ENCODE peak calls at places on chromosomes 5 and 9, in nine cellular contexts. One of them, this sample, is unnamed.

GRCh38 chr5:119078870-119079269 is 8.0 kb downstream of the DMXL1 start:
- DNase-seq in BJ: no peak
- DNase-seq in choroid plexus epithelial cell: peak; percentile 48
- DNase-seq in HFFc6: no peak
- DNase-seq in mammary epithelial cell: peak; percentile 59
- DNase-seq in GM12865: no peak
- DNase-seq in WTC11: no peak
- DNase-seq in H9: no peak
- DNase-seq in heart right ventricle: no peak
- DNase-seq in this sample: no peak

GRCh38 chr5:118919016-118919415 is 69.3 kb downstream of the DTWD2 start:
- DNase-seq in BJ: peak; percentile 0
- DNase-seq in choroid plexus epithelial cell: peak; percentile 31
- DNase-seq in HFFc6: no peak
- DNase-seq in mammary epithelial cell: no peak
- DNase-seq in GM12865: no peak
- DNase-seq in WTC11: no peak
- DNase-seq in H9: no peak
- DNase-seq in heart right ventricle: no peak
- DNase-seq in this sample: no peak

GRCh38 chr9:104808030-104808614 is 44.2 kb downstream of the NIPSNAP3B start:
- DNase-seq in BJ: no peak
- DNase-seq in choroid plexus epithelial cell: peak; percentile 77
- DNase-seq in HFFc6: peak; percentile 37
- DNase-seq in mammary epithelial cell: peak; percentile 19
- DNase-seq in GM12865: no peak
- DNase-seq in WTC11: peak; percentile 57
- DNase-seq in H9: peak; percentile 38
- DNase-seq in heart right ventricle: no peak
- DNase-seq in this sample: no peak

GRCh38 chr5:69331528-69332445 is 814 bp downstream of the CCDC125 start:
- DNase-seq in BJ: no peak
- DNase-seq in choroid plexus epithelial cell: no peak
- DNase-seq in HFFc6: no peak
- DNase-seq in mammary epithelial cell: no peak
- DNase-seq in GM12865: peak; percentile 24
- DNase-seq in WTC11: no peak
- DNase-seq in H9: no peak
- DNase-seq in heart right ventricle: no peak
- DNase-seq in this sample: no peak

GRCh38 chr9:113350338-113350672 is 964 bp downstream of the BSPRY start:
- DNase-seq in BJ: no peak
- DNase-seq in choroid plexus epithelial cell: no peak
- DNase-seq in HFFc6: no peak
- DNase-seq in mammary epithelial cell: no peak
- DNase-seq in GM12865: no peak
- DNase-seq in WTC11: no peak
- DNase-seq in H9: no peak
- DNase-seq in heart right ventricle: no peak
- DNase-seq in this sample: no peak

GRCh38 chr5:98474802-98475201 is 298.7 kb upstream of the RGMB start:
- DNase-seq in BJ: no peak
- DNase-seq in choroid plexus epithelial cell: peak; percentile 19
- DNase-seq in HFFc6: no peak
- DNase-seq in mammary epithelial cell: no peak
- DNase-seq in GM12865: no peak
- DNase-seq in WTC11: no peak
- DNase-seq in H9: no peak
- DNase-seq in heart right ventricle: no peak
- DNase-seq in this sample: no peak

GRCh38 chr5:14305045-14305444 is 161.9 kb downstream of the TRIO start:
- DNase-seq in BJ: peak; percentile 11
- DNase-seq in choroid plexus epithelial cell: peak; percentile 87
- DNase-seq in HFFc6: peak; percentile 76
- DNase-seq in mammary epithelial cell: peak; percentile 80
- DNase-seq in GM12865: no peak
- DNase-seq in WTC11: no peak
- DNase-seq in H9: no peak
- DNase-seq in heart right ventricle: no peak
- DNase-seq in this sample: no peak

GRCh38 chr9:21555911-21556310 is 73.8 kb upstream of the IFNE start:
- DNase-seq in BJ: no peak
- DNase-seq in choroid plexus epithelial cell: no peak
- DNase-seq in HFFc6: no peak
- DNase-seq in mammary epithelial cell: peak; percentile 55
- DNase-seq in GM12865: no peak
- DNase-seq in WTC11: no peak
- DNase-seq in H9: no peak
- DNase-seq in heart right ventricle: no peak
- DNase-seq in this sample: no peak

GRCh38 chr5:171521679-171522078 is 102.2 kb downstream of the FGF18 start:
- DNase-seq in BJ: no peak
- DNase-seq in choroid plexus epithelial cell: no peak
- DNase-seq in HFFc6: no peak
- DNase-seq in mammary epithelial cell: no peak
- DNase-seq in GM12865: no peak
- DNase-seq in WTC11: no peak
- DNase-seq in H9: no peak
- DNase-seq in heart right ventricle: no peak
- DNase-seq in this sample: no peak

GRCh38 chr9:107667700-107668099 is 178.1 kb upstream of the KLF4 start:
- DNase-seq in BJ: no peak
- DNase-seq in choroid plexus epithelial cell: no peak
- DNase-seq in HFFc6: no peak
- DNase-seq in mammary epithelial cell: no peak
- DNase-seq in GM12865: no peak
- DNase-seq in WTC11: no peak
- DNase-seq in H9: no peak
- DNase-seq in heart right ventricle: peak; percentile 29
- DNase-seq in this sample: no peak

DNA sequence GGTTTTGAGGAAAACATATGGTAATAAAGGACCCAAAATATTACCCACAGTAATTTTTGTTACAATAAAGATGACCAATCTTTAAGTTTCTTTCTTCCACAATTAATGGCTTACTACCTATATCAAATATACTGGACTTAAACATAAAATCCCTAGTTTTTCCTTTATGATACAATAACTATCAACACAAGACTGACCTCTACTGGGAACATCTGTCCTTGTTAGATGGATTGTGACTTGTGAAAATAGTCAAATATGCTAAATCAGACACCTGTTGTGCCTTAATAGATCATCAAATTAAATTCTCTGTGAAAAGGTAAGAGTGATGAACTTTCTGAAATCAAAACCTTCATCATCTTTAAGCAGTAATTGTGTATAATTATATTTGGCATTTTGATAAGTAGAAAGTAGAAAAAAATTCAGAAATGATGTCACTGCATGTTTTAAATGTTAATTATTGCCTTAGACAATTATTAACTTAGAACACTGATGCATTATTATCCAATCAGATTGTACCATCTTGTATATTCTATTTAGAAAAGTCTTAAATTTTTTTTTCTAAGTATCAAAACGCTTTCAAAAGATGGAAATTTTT is 113.6 kb downstream of the DEPDC1B start:
- DNase-seq in BJ: no peak
- DNase-seq in choroid plexus epithelial cell: peak; percentile 81
- DNase-seq in HFFc6: no peak
- DNase-seq in mammary epithelial cell: no peak
- DNase-seq in GM12865: peak; percentile 44
- DNase-seq in WTC11: no peak
- DNase-seq in H9: no peak
- DNase-seq in heart right ventricle: no peak
- DNase-seq in this sample: no peak
- TF ChIP-seq CTCF in BJ: peak; percentile 12
- TF ChIP-seq CTCF in choroid plexus epithelial cell: peak; percentile 67
- TF ChIP-seq CTCF in HFFc6: peak; percentile 55
- TF ChIP-seq CTCF in mammary epithelial cell: peak; percentile 14
- TF ChIP-seq CTCF in GM12865: peak; percentile 35
- TF ChIP-seq CTCF in WTC11: no peak
- TF ChIP-seq CTCF in H9: peak; percentile 52
- TF ChIP-seq CTCF in heart right ventricle: peak; percentile 48
- TF ChIP-seq CTCF in this sample: peak; percentile 21

GRCh38 chr5:95809414-95809960 is 13.0 kb downstream of the GLRX start:
- DNase-seq in BJ: no peak
- DNase-seq in choroid plexus epithelial cell: peak; percentile 48
- DNase-seq in HFFc6: no peak
- DNase-seq in mammary epithelial cell: no peak
- DNase-seq in GM12865: no peak
- DNase-seq in WTC11: no peak
- DNase-seq in H9: no peak
- DNase-seq in heart right ventricle: peak; percentile 34
- DNase-seq in this sample: no peak
- TF ChIP-seq CTCF in BJ: no peak
- TF ChIP-seq CTCF in choroid plexus epithelial cell: no peak
- TF ChIP-seq CTCF in HFFc6: no peak
- TF ChIP-seq CTCF in mammary epithelial cell: no peak
- TF ChIP-seq CTCF in GM12865: no peak
- TF ChIP-seq CTCF in WTC11: no peak
- TF ChIP-seq CTCF in H9: no peak
- TF ChIP-seq CTCF in heart right ventricle: no peak
- TF ChIP-seq CTCF in this sample: no peak

GRCh38 chr5:138725885-138726457 is 27.3 kb upstream of the CTNNA1 start:
- DNase-seq in BJ: no peak
- DNase-seq in choroid plexus epithelial cell: no peak
- DNase-seq in HFFc6: peak; percentile 17
- DNase-seq in mammary epithelial cell: no peak
- DNase-seq in GM12865: no peak
- DNase-seq in WTC11: no peak
- DNase-seq in H9: no peak
- DNase-seq in heart right ventricle: peak; percentile 22
- DNase-seq in this sample: no peak
- TF ChIP-seq CTCF in BJ: peak; percentile 31
- TF ChIP-seq CTCF in choroid plexus epithelial cell: no peak
- TF ChIP-seq CTCF in HFFc6: no peak
- TF ChIP-seq CTCF in mammary epithelial cell: no peak
- TF ChIP-seq CTCF in GM12865: no peak
- TF ChIP-seq CTCF in WTC11: no peak
- TF ChIP-seq CTCF in H9: no peak
- TF ChIP-seq CTCF in heart right ventricle: no peak
- TF ChIP-seq CTCF in this sample: no peak

GRCh38 chr5:172715931-172716682 is 54.9 kb downstream of the DUSP1 start:
- DNase-seq in BJ: no peak
- DNase-seq in choroid plexus epithelial cell: no peak
- DNase-seq in HFFc6: no peak
- DNase-seq in mammary epithelial cell: no peak
- DNase-seq in GM12865: no peak
- DNase-seq in WTC11: no peak
- DNase-seq in H9: peak; percentile 68
- DNase-seq in heart right ventricle: no peak
- DNase-seq in this sample: no peak
- TF ChIP-seq CTCF in BJ: no peak
- TF ChIP-seq CTCF in choroid plexus epithelial cell: no peak
- TF ChIP-seq CTCF in HFFc6: no peak
- TF ChIP-seq CTCF in mammary epithelial cell: no peak
- TF ChIP-seq CTCF in GM12865: no peak
- TF ChIP-seq CTCF in WTC11: no peak
- TF ChIP-seq CTCF in H9: no peak
- TF ChIP-seq CTCF in heart right ventricle: no peak
- TF ChIP-seq CTCF in this sample: no peak

GRCh38 chr5:133259199-133259997 is 207.6 kb downstream of the HSPA4 start:
- DNase-seq in BJ: no peak
- DNase-seq in choroid plexus epithelial cell: no peak
- DNase-seq in HFFc6: no peak
- DNase-seq in mammary epithelial cell: no peak
- DNase-seq in GM12865: no peak
- DNase-seq in WTC11: no peak
- DNase-seq in H9: no peak
- DNase-seq in heart right ventricle: no peak
- DNase-seq in this sample: no peak

GRCh38 chr5:133256276-133256675 is 204.5 kb downstream of the HSPA4 start:
- DNase-seq in BJ: no peak
- DNase-seq in choroid plexus epithelial cell: no peak
- DNase-seq in HFFc6: no peak
- DNase-seq in mammary epithelial cell: no peak
- DNase-seq in GM12865: no peak
- DNase-seq in WTC11: no peak
- DNase-seq in H9: no peak
- DNase-seq in heart right ventricle: no peak
- DNase-seq in this sample: no peak

GRCh38 chr5:133261993-133262392 is 210.2 kb downstream of the HSPA4 start:
- DNase-seq in BJ: no peak
- DNase-seq in choroid plexus epithelial cell: no peak
- DNase-seq in HFFc6: no peak
- DNase-seq in mammary epithelial cell: no peak
- DNase-seq in GM12865: no peak
- DNase-seq in WTC11: no peak
- DNase-seq in H9: no peak
- DNase-seq in heart right ventricle: no peak
- DNase-seq in this sample: no peak

GRCh38 chr5:133257977-133258376 is 206.2 kb downstream of the HSPA4 start:
- DNase-seq in BJ: no peak
- DNase-seq in choroid plexus epithelial cell: no peak
- DNase-seq in HFFc6: no peak
- DNase-seq in mammary epithelial cell: no peak
- DNase-seq in GM12865: no peak
- DNase-seq in WTC11: no peak
- DNase-seq in H9: no peak
- DNase-seq in heart right ventricle: no peak
- DNase-seq in this sample: no peak

GRCh38 chr5:133260715-133261114 is 208.9 kb downstream of the HSPA4 start:
- DNase-seq in BJ: no peak
- DNase-seq in choroid plexus epithelial cell: peak; percentile 36
- DNase-seq in HFFc6: no peak
- DNase-seq in mammary epithelial cell: no peak
- DNase-seq in GM12865: no peak
- DNase-seq in WTC11: no peak
- DNase-seq in H9: no peak
- DNase-seq in heart right ventricle: no peak
- DNase-seq in this sample: no peak
- TF ChIP-seq CTCF in BJ: peak; percentile 3
- TF ChIP-seq CTCF in choroid plexus epithelial cell: peak; percentile 55
- TF ChIP-seq CTCF in HFFc6: no peak
- TF ChIP-seq CTCF in mammary epithelial cell: no peak
- TF ChIP-seq CTCF in GM12865: peak; percentile 6
- TF ChIP-seq CTCF in WTC11: no peak
- TF ChIP-seq CTCF in H9: peak; percentile 23
- TF ChIP-seq CTCF in heart right ventricle: no peak
- TF ChIP-seq CTCF in this sample: no peak

GRCh38 chr5:109063223-109063622 is 315.5 kb downstream of the FER start:
- DNase-seq in BJ: no peak
- DNase-seq in choroid plexus epithelial cell: peak; percentile 5
- DNase-seq in HFFc6: peak; percentile 67
- DNase-seq in mammary epithelial cell: no peak
- DNase-seq in GM12865: no peak
- DNase-seq in WTC11: no peak
- DNase-seq in H9: no peak
- DNase-seq in heart right ventricle: no peak
- DNase-seq in this sample: no peak

GRCh38 chr5:109062669-109063068 is 315.0 kb downstream of the FER start:
- DNase-seq in BJ: peak; percentile 49
- DNase-seq in choroid plexus epithelial cell: peak; percentile 6
- DNase-seq in HFFc6: peak; percentile 6
- DNase-seq in mammary epithelial cell: no peak
- DNase-seq in GM12865: no peak
- DNase-seq in WTC11: no peak
- DNase-seq in H9: no peak
- DNase-seq in heart right ventricle: no peak
- DNase-seq in this sample: no peak
- TF ChIP-seq CTCF in BJ: no peak
- TF ChIP-seq CTCF in choroid plexus epithelial cell: no peak
- TF ChIP-seq CTCF in HFFc6: no peak
- TF ChIP-seq CTCF in mammary epithelial cell: no peak
- TF ChIP-seq CTCF in GM12865: no peak
- TF ChIP-seq CTCF in WTC11: no peak
- TF ChIP-seq CTCF in H9: no peak
- TF ChIP-seq CTCF in heart right ventricle: no peak
- TF ChIP-seq CTCF in this sample: no peak